ENCODE peak calls at places on chromosomes 4 and X, in four cellular contexts. W is amygdala, K is smooth muscle cell of the brain vasculature, D is astrocyte of the spinal cord. H is an unnamed sample.

GRCh38 chr4:183721207-183722081 is 62.4 kb downstream of the TRAPPC11 start:
- DNase-seq in W (peak), K (no peak), D (peak), H (no peak)

GRCh38 chrX:22392176-22392814 is 119.6 kb downstream of the CBLL2 start:
- DNase-seq in W (no peak), K (peak), D (peak), H (no peak)

GRCh38 chrX:118360429-118361125 is 14.7 kb downstream of the WDR44 start:
- DNase-seq in W (no peak), K (no peak), D (peak), H (no peak)

GRCh38 chrX:143378851-143379250 is 138.4 kb downstream of the SPANXN3 start:
- DNase-seq in W (no peak), K (no peak), D (no peak), H (no peak)

GRCh38 chr4:54172156-54172555 is 56.9 kb upstream of the PDGFRA start:
- DNase-seq in W (no peak), K (no peak), D (no peak), H (no peak)

GRCh38 chr4:32161382-32161781 is 1441.2 kb downstream of the PCDH7 start:
- DNase-seq in W (no peak), K (no peak), D (peak), H (no peak)

GRCh38 chr4:123397276-123398150 is 918 bp downstream of the SPRY1 start:
- DNase-seq in W (peak), K (no peak), D (no peak), H (peak)

GRCh38 chr4:119080721-119081541 is 54.7 kb upstream of the MYOZ2 start:
- DNase-seq in W (no peak), K (no peak), D (peak), H (no peak)

GRCh38 chr4:168978001-168978700 is 31.9 kb downstream of the CBR4 start:
- DNase-seq in W (no peak), K (no peak), D (peak), H (no peak)

GRCh38 chr4:2412534-2412884 is 5.9 kb downstream of the ZFYVE28 start:
- DNase-seq in W (no peak), K (no peak), D (no peak), H (no peak)

GRCh38 chrX:15349046-15349445 is 13.7 kb upstream of the PIGA start:
- DNase-seq in W (no peak), K (peak), D (peak), H (no peak)

GRCh38 chr4:67071641-67072040 is 473.7 kb downstream of the CENPC start:
- DNase-seq in W (no peak), K (no peak), D (no peak), H (no peak)

GRCh38 chrX:31383991-31384390 is 312.1 kb upstream of the FTHL17 start:
- DNase-seq in W (no peak), K (no peak), D (no peak), H (no peak)

GRCh38 chrX:129613596-129613995 is 41.2 kb downstream of the APLN start:
- DNase-seq in W (no peak), K (no peak), D (no peak), H (no peak)

GRCh38 chrX:71998836-71999509 is 88.3 kb downstream of the NHSL2 start:
- DNase-seq in W (no peak), K (no peak), D (no peak), H (peak)

GRCh38 chrX:140432328-140433025 is 72.4 kb downstream of the SOX3 start:
- DNase-seq in W (peak), K (no peak), D (peak), H (no peak)

GRCh38 chrX:20265221-20265725 is 1.4 kb downstream of the RPS6KA3 start:
- DNase-seq in W (peak), K (no peak), D (peak), H (peak)

H was measured in tibial nerve.